ENCODE peak calls at places on chromosomes 3 and 15, in four cellular contexts. S, A, F and O are unnamed samples.

GRCh38 chr3:178310833-178311380 is 225.3 kb upstream of the KCNMB2 start:
- DNase-seq in S (no peak), A (no peak), F (no peak), O (no peak)

GRCh38 chr3:32048487-32049174 is 57.8 kb upstream of the GPD1L start:
- DNase-seq in S (no peak), A (no peak), F (no peak), O (no peak)

GRCh38 chr3:165196577-165197561 is 685 bp upstream of the SLITRK3 start:
- DNase-seq in S (no peak), A (no peak), F (no peak), O (no peak)

GRCh38 chr15:25710184-25710583 is 152.9 kb downstream of the ATP10A start:
- DNase-seq in S (peak; percentile 27), A (no peak), F (peak; percentile 63), O (no peak)

GRCh38 chr15:45449878-45450277 is 71.5 kb upstream of the GATM start:
- DNase-seq in S (no peak), A (no peak), F (no peak), O (no peak)

GRCh38 chr3:187227658-187228258 is 30.5 kb downstream of the RTP1 start:
- DNase-seq in S (no peak), A (no peak), F (peak; percentile 83), O (no peak)

GRCh38 chr3:21893250-21893649 is 142.2 kb upstream of the ZNF385D start:
- DNase-seq in S (no peak), A (no peak), F (no peak), O (no peak)

GRCh38 chr3:188264231-188265213 is 110.6 kb downstream of the LPP start:
- DNase-seq in S (no peak), A (no peak), F (no peak), O (no peak)

GRCh38 chr15:77033729-77034619 is 36.9 kb downstream of the TSPAN3 start:
- DNase-seq in S (no peak), A (no peak), F (no peak), O (no peak)

GRCh38 chr3:178170698-178171535 is 365.3 kb upstream of the KCNMB2 start:
- DNase-seq in S (no peak), A (no peak), F (peak; percentile 12), O (no peak)

GRCh38 chr3:31096661-31097060 is 202.2 kb upstream of the GADL1 start:
- DNase-seq in S (no peak), A (no peak), F (no peak), O (no peak)

GRCh38 chr3:11220230-11220629 is 52.0 kb upstream of the ATG7 start:
- DNase-seq in S (no peak), A (no peak), F (no peak), O (no peak)

GRCh38 chr3:154181127-154181691 is 60.0 kb downstream of the ARHGEF26 start:
- DNase-seq in S (no peak), A (no peak), F (no peak), O (no peak)

GRCh38 chr15:64990168-64990470 is 405 bp upstream of the SPG21 start:
- DNase-seq in S (no peak), A (no peak), F (no peak), O (no peak)

GRCh38 chr3:71189480-71189879 is 394.0 kb downstream of the FOXP1 start:
- DNase-seq in S (no peak), A (no peak), F (no peak), O (no peak)

GRCh38 chr3:31432897-31433678 is 99.6 kb upstream of the STT3B start:
- DNase-seq in S (no peak), A (no peak), F (no peak), O (no peak)

GRCh38 chr3:134029256-134029733 is 430 bp downstream of the SLCO2A1 start:
- DNase-seq in S (no peak), A (no peak), F (no peak), O (no peak)

GRCh38 chr15:74320358-74321247 is 46.8 kb downstream of the CYP11A1 start:
- DNase-seq in S (peak; percentile 7), A (no peak), F (peak; percentile 44), O (no peak)

GRCh38 chr3:15500107-15500724 is 21.3 kb downstream of the COLQ start:
- DNase-seq in S (no peak), A (no peak), F (no peak), O (no peak)

GRCh38 chr3:182121424-182121823 is 409.7 kb downstream of the SOX2 start:
- DNase-seq in S (no peak), A (no peak), F (no peak), O (no peak)

GRCh38 chr3:8490079-8490552 is 11.5 kb upstream of the LMCD1 start:
- DNase-seq in S (no peak), A (no peak), F (peak; percentile 68), O (no peak)

GRCh38 chr3:111385971-111386495 is 156.0 kb upstream of the CD96 start:
- DNase-seq in S (no peak), A (no peak), F (no peak), O (no peak)

GRCh38 chr3:130773371-130773770 is 26.7 kb upstream of the PIK3R4 start:
- DNase-seq in S (no peak), A (no peak), F (no peak), O (no peak)

GRCh38 chr3:47193871-47194859 is 30.3 kb upstream of the SETD2 start:
- DNase-seq in S (no peak), A (no peak), F (no peak), O (no peak)

GRCh38 chr3:159458010-159458409 is 530.6 kb upstream of the IL12A start:
- DNase-seq in S (no peak), A (no peak), F (peak; percentile 61), O (no peak)

GRCh38 chr3:25663324-25664065 is 1.2 kb downstream of the TOP2B start:
- DNase-seq in S (peak; percentile 12), A (no peak), F (no peak), O (no peak)

GRCh38 chr3:38987456-38987855 is 64.3 kb downstream of the SCN11A start:
- DNase-seq in S (no peak), A (no peak), F (no peak), O (no peak)

GRCh38 chr3:158679547-158680000 is 7.1 kb upstream of the LXN start:
- DNase-seq in S (no peak), A (no peak), F (no peak), O (no peak)